ENCODE peak calls at places on chromosomes 16 and 17, in four cellular contexts. T, M, I and Q are unnamed samples.

GRCh38 chr17:44235583-44235936 is 16.1 kb upstream of the UBTF start:
- DNase-seq in T (no peak), M (peak), I (no peak), Q (no peak)

GRCh38 chr17:79657861-79658810 is 47.3 kb upstream of the RBFOX3 start:
- DNase-seq in T (no peak), M (no peak), I (no peak), Q (no peak)

GRCh38 chr17:6097005-6097279 is 26.8 kb downstream of the WSCD1 start:
- DNase-seq in T (no peak), M (no peak), I (no peak), Q (no peak)

GRCh38 chr16:31077024-31077423 is 2.8 kb downstream of the ZNF646 start:
- DNase-seq in T (no peak), M (no peak), I (no peak), Q (no peak)

GRCh38 chr17:31261596-31261995 is 35.4 kb downstream of the OMG start:
- DNase-seq in T (no peak), M (no peak), I (no peak), Q (no peak)

GRCh38 chr17:41645371-41646063 is 21.1 kb upstream of the KRT17 start:
- DNase-seq in T (no peak), M (peak), I (no peak), Q (no peak)

GRCh38 chr16:80831039-80831438 is 26.6 kb upstream of the CDYL2 start:
- DNase-seq in T (no peak), M (no peak), I (no peak), Q (no peak)

GRCh38 chr16:86925067-86925791 is 346.9 kb downstream of the FOXL1 start:
- DNase-seq in T (no peak), M (no peak), I (no peak), Q (no peak)

GRCh38 chr16:10098991-10099390 is 83.2 kb downstream of the GRIN2A start:
- DNase-seq in T (no peak), M (no peak), I (no peak), Q (no peak)

GRCh38 chr17:44084131-44084538 is 13.6 kb downstream of the G6PC3 start:
- DNase-seq in T (no peak), M (no peak), I (peak), Q (no peak)